ENCODE peak calls at places on chromosomes 16 and 17, in seven cellular contexts. K is HEK293T; C is globus pallidus; J is OCI-LY7; G is H9; H is stimulated activated CD8-positive, alpha-beta memory T cell treated with anti-CD3 and anti-CD28 coated beads, Interleukin-12 subunit alpha, Interleukin-12 subunit beta, amount 100 ng/mL, for 4 hours; Z is CD4-positive, alpha-beta memory T cell. Q is an unnamed sample.

GRCh38 chr17:82302991-82303943 is 14.1 kb downstream of the CD7 start:
- DNase-seq in K (no peak), C (no peak), J (no peak), G (no peak), H (no peak), Z (peak; percentile 48), Q (no peak)

GRCh38 chr16:12063004-12063395 is 86.5 kb downstream of the SNX29 start:
- DNase-seq in K (no peak), C (no peak), J (no peak), G (no peak), H (no peak), Z (no peak), Q (no peak)

GRCh38 chr17:61235821-61236197 is 163.8 kb upstream of the TBX2 start:
- DNase-seq in K (peak; percentile 25), C (peak; percentile 80), J (no peak), G (no peak), H (no peak), Z (no peak), Q (no peak)

GRCh38 chr16:9102379-9102778 is 10.9 kb downstream of the HAPSTR1 start:
- DNase-seq in K (no peak), C (no peak), J (no peak), G (no peak), H (no peak), Z (no peak), Q (no peak)

GRCh38 chr17:40452921-40453378 is 9.7 kb downstream of the IGFBP4 start:
- DNase-seq in K (no peak), C (no peak), J (no peak), G (no peak), H (no peak), Z (no peak), Q (no peak)

GRCh38 chr17:68199837-68200688 is 47.8 kb upstream of the AMZ2 start:
- DNase-seq in K (no peak), C (no peak), J (peak; percentile 37), G (no peak), H (no peak), Z (no peak), Q (peak; percentile 58)

GRCh38 chr16:58638148-58639036 is 8.8 kb upstream of the CNOT1 start:
- DNase-seq in K (peak; percentile 26), C (no peak), J (no peak), G (peak; percentile 72), H (no peak), Z (no peak), Q (peak; percentile 51)

GRCh38 chr16:27241658-27242057 is 26.9 kb downstream of the NSMCE1 start:
- DNase-seq in K (no peak), C (no peak), J (no peak), G (peak; percentile 17), H (no peak), Z (no peak), Q (no peak)

GRCh38 chr17:18246880-18247612 is 11.5 kb downstream of the FLII start:
- DNase-seq in K (peak; percentile 66), C (no peak), J (peak; percentile 56), G (peak; percentile 99), H (no peak), Z (no peak), Q (peak; percentile 86)

GRCh38 chr16:85140455-85141012 is 28.3 kb upstream of the CIBAR2 start:
- DNase-seq in K (no peak), C (no peak), J (no peak), G (no peak), H (no peak), Z (no peak), Q (no peak)

GRCh38 chr16:66543541-66543940 is 6.4 kb downstream of the TK2 start:
- DNase-seq in K (no peak), C (no peak), J (no peak), G (no peak), H (no peak), Z (no peak), Q (no peak)